ENCODE peak calls at places on chromosomes 13 and 19, in four cellular contexts. One of them, this sample, is unnamed.

GRCh38 chr19:4717966-4718701 is 5.5 kb downstream of the DPP9 start:
- DNase-seq in activated effector memory CD4-positive, alpha-beta T cell treated with Interleukin-2 at 50 U/mL for 16 hours: no peak
- DNase-seq in AG10803: no peak
- DNase-seq in PC-3: no peak
- DNase-seq in this sample: no peak

GRCh38 chr13:98481511-98481951 is 95.4 kb downstream of the STK24 start:
- DNase-seq in activated effector memory CD4-positive, alpha-beta T cell treated with Interleukin-2 at 50 U/mL for 16 hours: no peak
- DNase-seq in AG10803: no peak
- DNase-seq in PC-3: no peak
- DNase-seq in this sample: no peak

GRCh38 chr13:111855786-111856185 is 211.2 kb upstream of the SOX1 start:
- DNase-seq in PC-3: no peak
- DNase-seq in AG10803: no peak
- DNase-seq in activated effector memory CD4-positive, alpha-beta T cell treated with Interleukin-2 at 50 U/mL for 16 hours: no peak
- DNase-seq in this sample: no peak

GRCh38 chr19:12346896-12347295 is 13.5 kb upstream of the ZNF563 start:
- DNase-seq in AG10803: no peak
- DNase-seq in activated effector memory CD4-positive, alpha-beta T cell treated with Interleukin-2 at 50 U/mL for 16 hours: no peak
- DNase-seq in PC-3: no peak
- DNase-seq in this sample: no peak

GRCh38 chr13:90299238-90299637 is 1048.2 kb upstream of the MIR17HG start:
- DNase-seq in PC-3: no peak
- DNase-seq in activated effector memory CD4-positive, alpha-beta T cell treated with Interleukin-2 at 50 U/mL for 16 hours: no peak
- DNase-seq in AG10803: no peak
- DNase-seq in this sample: no peak

GRCh38 chr19:2046046-2046907 is 4.8 kb downstream of the MKNK2 start:
- DNase-seq in PC-3: no peak
- DNase-seq in activated effector memory CD4-positive, alpha-beta T cell treated with Interleukin-2 at 50 U/mL for 16 hours: no peak
- DNase-seq in AG10803: no peak
- DNase-seq in this sample: no peak

GRCh38 chr13:74114202-74114601 is 20.0 kb downstream of the KLF12 start:
- DNase-seq in PC-3: peak
- DNase-seq in activated effector memory CD4-positive, alpha-beta T cell treated with Interleukin-2 at 50 U/mL for 16 hours: no peak
- DNase-seq in AG10803: peak
- DNase-seq in this sample: no peak

GRCh38 chr19:30215248-30215647 is 156.9 kb upstream of the ZNF536 start:
- DNase-seq in PC-3: no peak
- DNase-seq in AG10803: no peak
- DNase-seq in activated effector memory CD4-positive, alpha-beta T cell treated with Interleukin-2 at 50 U/mL for 16 hours: no peak
- DNase-seq in this sample: no peak

GRCh38 chr13:40211586-40211968 is 454.9 kb downstream of the FOXO1 start:
- DNase-seq in AG10803: no peak
- DNase-seq in PC-3: no peak
- DNase-seq in activated effector memory CD4-positive, alpha-beta T cell treated with Interleukin-2 at 50 U/mL for 16 hours: no peak
- DNase-seq in this sample: no peak

GRCh38 chr19:55251296-55252081 is 7.3 kb downstream of the PPP6R1 start:
- DNase-seq in AG10803: no peak
- DNase-seq in activated effector memory CD4-positive, alpha-beta T cell treated with Interleukin-2 at 50 U/mL for 16 hours: peak
- DNase-seq in PC-3: peak
- DNase-seq in this sample: peak

GRCh38 chr13:109180905-109181425 is 551.6 kb downstream of the MYO16 start:
- DNase-seq in PC-3: no peak
- DNase-seq in activated effector memory CD4-positive, alpha-beta T cell treated with Interleukin-2 at 50 U/mL for 16 hours: no peak
- DNase-seq in AG10803: peak
- DNase-seq in this sample: no peak

GRCh38 chr13:38735655-38736440 is 49.0 kb downstream of the FREM2 start:
- DNase-seq in PC-3: no peak
- DNase-seq in AG10803: no peak
- DNase-seq in activated effector memory CD4-positive, alpha-beta T cell treated with Interleukin-2 at 50 U/mL for 16 hours: no peak
- DNase-seq in this sample: no peak

GRCh38 chr19:45601524-45602522 is at the start of gene GPR4:
- DNase-seq in activated effector memory CD4-positive, alpha-beta T cell treated with Interleukin-2 at 50 U/mL for 16 hours: no peak
- DNase-seq in AG10803: no peak
- DNase-seq in PC-3: peak
- DNase-seq in this sample: no peak

GRCh38 chr19:19113040-19113541 is 25.2 kb downstream of the TMEM161A start:
- DNase-seq in PC-3: peak
- DNase-seq in activated effector memory CD4-positive, alpha-beta T cell treated with Interleukin-2 at 50 U/mL for 16 hours: no peak
- DNase-seq in AG10803: no peak
- DNase-seq in this sample: no peak

GRCh38 chr19:35095667-35096368 is 19.8 kb upstream of the FXYD3 start:
- DNase-seq in AG10803: no peak
- DNase-seq in PC-3: no peak
- DNase-seq in activated effector memory CD4-positive, alpha-beta T cell treated with Interleukin-2 at 50 U/mL for 16 hours: no peak
- DNase-seq in this sample: no peak

GRCh38 chr19:2064788-2065524 is 13.9 kb upstream of the MKNK2 start:
- DNase-seq in AG10803: peak
- DNase-seq in PC-3: no peak
- DNase-seq in activated effector memory CD4-positive, alpha-beta T cell treated with Interleukin-2 at 50 U/mL for 16 hours: no peak
- DNase-seq in this sample: no peak

GRCh38 chr13:34900288-34900739 is 41.8 kb upstream of the NBEA start:
- DNase-seq in PC-3: no peak
- DNase-seq in activated effector memory CD4-positive, alpha-beta T cell treated with Interleukin-2 at 50 U/mL for 16 hours: no peak
- DNase-seq in AG10803: no peak
- DNase-seq in this sample: no peak

This sample was measured in activated T-helper 2 cell treated with anti-CD3 and anti-CD28 coated beads, Interferon-gamma antibody, Interleukin-2, Interleukin-4, amounts not matched to agents 10 μg/mL and 5 μg/mL and 100 μg/mL, durations not matched to agents 14 hours and 24 hours and 36 hours.